ENCODE peak calls at places on chromosomes 3 and 15, in ten cellular contexts. P, V, N, T, M, Z, W, X, L and U are unnamed samples.

GRCh38 chr3:154794383-154794782 is 285.7 kb upstream of the MME start:
- DNase-seq in P (no peak), V (no peak), N (no peak), T (no peak), M (no peak), Z (no peak), W (peak), X (no peak), L (no peak), U (no peak)

GRCh38 chr3:140186421-140186920 is 251.5 kb downstream of the CLSTN2 start:
- DNase-seq in P (no peak), V (no peak), N (peak), T (peak), M (no peak), Z (no peak), W (peak), X (no peak), L (no peak), U (peak)

GRCh38 chr15:63729115-63729884 is 104.4 kb downstream of the HERC1 start:
- DNase-seq in P (no peak), V (no peak), N (no peak), T (no peak), M (no peak), Z (no peak), W (peak), X (no peak), L (no peak), U (no peak)

GRCh38 chr3:42473083-42473932 is 29.1 kb upstream of the VIPR1 start:
- DNase-seq in P (no peak), V (peak), N (no peak), T (peak), M (peak), Z (no peak), W (peak), X (no peak), L (no peak), U (no peak)

GRCh38 chr3:40366203-40367162 is 20.5 kb upstream of the ENTPD3 start:
- DNase-seq in P (no peak), V (no peak), N (no peak), T (no peak), M (no peak), Z (no peak), W (peak), X (no peak), L (no peak), U (no peak)

GRCh38 chr3:122975163-122975923 is 52.2 kb downstream of the SEMA5B start:
- DNase-seq in P (no peak), V (peak), N (peak), T (peak), M (peak), Z (peak), W (peak), X (no peak), L (no peak), U (no peak)

GRCh38 chr3:17905996-17906395 is 163.6 kb upstream of the TBC1D5 start:
- DNase-seq in P (no peak), V (no peak), N (peak), T (no peak), M (no peak), Z (no peak), W (no peak), X (no peak), L (no peak), U (no peak)

GRCh38 chr3:58093573-58094195 is 85.5 kb downstream of the FLNB start:
- DNase-seq in P (no peak), V (no peak), N (no peak), T (peak), M (no peak), Z (peak), W (peak), X (no peak), L (no peak), U (peak)

GRCh38 chr3:133675631-133676335 is 14.0 kb upstream of the TOPBP1 start:
- DNase-seq in P (no peak), V (no peak), N (no peak), T (no peak), M (no peak), Z (no peak), W (no peak), X (no peak), L (no peak), U (no peak)

GRCh38 chr3:196688349-196688748 is 23.7 kb downstream of the CEP19 start:
- DNase-seq in P (no peak), V (peak), N (peak), T (peak), M (peak), Z (no peak), W (peak), X (no peak), L (peak), U (peak)

GRCh38 chr3:4421121-4421520 is 45.9 kb downstream of the SUMF1 start:
- DNase-seq in P (no peak), V (no peak), N (no peak), T (peak), M (no peak), Z (peak), W (peak), X (no peak), L (no peak), U (peak)

GRCh38 chr3:16512435-16513140 is 911 bp downstream of the RFTN1 start:
- DNase-seq in P (no peak), V (peak), N (no peak), T (no peak), M (peak), Z (peak), W (no peak), X (peak), L (no peak), U (peak)

GRCh38 chr15:96264801-96265515 is 65.5 kb upstream of the NR2F2 start:
- DNase-seq in P (peak), V (no peak), N (no peak), T (no peak), M (no peak), Z (peak), W (no peak), X (no peak), L (no peak), U (peak)

GRCh38 chr3:46867550-46867898 is 4.3 kb upstream of the MYL3 start:
- DNase-seq in P (no peak), V (peak), N (no peak), T (peak), M (peak), Z (no peak), W (peak), X (no peak), L (peak), U (no peak)

GRCh38 chr15:38163651-38164050 is 89.0 kb upstream of the SPRED1 start:
- DNase-seq in P (no peak), V (no peak), N (no peak), T (no peak), M (no peak), Z (no peak), W (no peak), X (no peak), L (no peak), U (no peak)